ENCODE peak calls at places on chromosomes 3 and 15, in four cellular contexts. V, K, N and L are unnamed samples.

GRCh38 chr3:87298111-87298718 is 21.8 kb upstream of the POU1F1 start:
- DNase-seq in V (no peak), K (no peak), N (no peak), L (no peak)

GRCh38 chr15:49490963-49491362 is 67.9 kb downstream of the FGF7 start:
- DNase-seq in V (no peak), K (no peak), N (no peak), L (no peak)

GRCh38 chr15:57019496-57020160 is 101.2 kb downstream of the TCF12 start:
- DNase-seq in V (peak; percentile 39), K (no peak), N (no peak), L (no peak)

GRCh38 chr3:42532229-42532628 is 29.8 kb downstream of the VIPR1 start:
- DNase-seq in V (no peak), K (no peak), N (no peak), L (no peak)

GRCh38 chr15:25333049-25333448 is 105.8 kb downstream of the UBE3A start:
- DNase-seq in V (no peak), K (no peak), N (no peak), L (no peak)

GRCh38 chr3:94118390-94118789 is 55.5 kb downstream of the NSUN3 start:
- DNase-seq in V (no peak), K (no peak), N (no peak), L (no peak)

GRCh38 chr15:70509282-70510272 is 253.8 kb downstream of the UACA start:
- DNase-seq in V (no peak), K (no peak), N (no peak), L (no peak)

GRCh38 chr3:34248352-34248751 is 449.9 kb downstream of the PDCD6IP start:
- DNase-seq in V (no peak), K (no peak), N (no peak), L (no peak)

GRCh38 chr3:57098418-57099310 is 38.2 kb downstream of the SPATA12 start:
- DNase-seq in V (no peak), K (no peak), N (no peak), L (no peak)

DNA sequence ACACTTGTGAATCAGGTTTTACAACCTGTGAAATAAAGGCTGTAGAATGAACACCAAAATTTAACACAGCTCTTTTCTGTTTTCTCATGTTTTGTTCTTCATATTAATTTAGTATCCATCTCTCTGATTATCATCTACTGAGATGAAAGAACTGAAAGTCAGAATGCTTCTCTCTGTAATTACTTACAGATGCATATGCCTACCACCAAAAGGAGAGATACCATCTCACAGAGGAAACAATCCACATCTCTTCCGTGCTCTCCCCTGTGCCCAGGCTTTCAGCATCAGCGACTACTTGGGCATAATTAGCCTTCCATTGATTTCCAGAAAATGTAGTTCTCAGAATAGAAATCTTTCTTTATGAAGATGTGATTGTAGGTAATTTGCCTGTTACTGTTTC is 741.4 kb downstream of the GRM7 start:
- DNase-seq in V (no peak), K (no peak), N (no peak), L (no peak)
- H3K4me1 ChIP-seq in V (no peaks in the 10 kb centered on the region), K (no peaks in the 10 kb centered on the region), N (no peaks in the 10 kb centered on the region), L (no peaks in the 10 kb centered on the region)

GRCh38 chr15:92118936-92119325 is 265.4 kb downstream of the SLCO3A1 start:
- DNase-seq in V (no peak), K (no peak), N (no peak), L (no peak)

GRCh38 chr15:92120082-92120481 is 266.6 kb downstream of the SLCO3A1 start:
- DNase-seq in V (no peak), K (no peak), N (no peak), L (no peak)

GRCh38 chr15:92122259-92122658 is 268.8 kb downstream of the SLCO3A1 start:
- DNase-seq in V (no peak), K (no peak), N (no peak), L (no peak)

GRCh38 chr15:92118162-92118935 is 264.8 kb downstream of the SLCO3A1 start:
- DNase-seq in V (no peak), K (no peak), N (no peak), L (peak; percentile 22)

GRCh38 chr15:92121047-92121446 is 267.5 kb downstream of the SLCO3A1 start:
- DNase-seq in V (no peak), K (no peak), N (no peak), L (no peak)
- TF ChIP-seq POLR2A in V (no peak), K (no peak), N (no peak), L (no peak)

GRCh38 chr3:177168431-177168830 is 28.9 kb downstream of the TBL1XR1 start:
- DNase-seq in V (no peak), K (no peak), N (no peak), L (no peak)
- H3K36me3 ChIP-seq in V (no peaks in the 10 kb centered on the region), K (no peaks in the 10 kb centered on the region), N (no peaks in the 10 kb centered on the region), L (no peaks in the 10 kb centered on the region)

GRCh38 chr3:107218864-107219269 is 158.4 kb upstream of the CCDC54 start:
- DNase-seq in V (no peak), K (no peak), N (no peak), L (no peak)
- H3K4me1 ChIP-seq in V (peaks cover 20% of the 10 kb centered on the region), K (no peaks in the 10 kb centered on the region), N (peaks cover 8% of the 10 kb centered on the region), L (peaks cover 13% of the 10 kb centered on the region)

GRCh38 chr3:14676881-14677280 is 1.9 kb downstream of the C3orf20 start:
- DNase-seq in V (no peak), K (no peak), N (no peak), L (no peak)

GRCh38 chr3:14680115-14680514 is 5.2 kb downstream of the C3orf20 start:
- DNase-seq in V (no peak), K (no peak), N (no peak), L (no peak)

GRCh38 chr3:14674841-14675240 is at the start of gene C3orf20:
- DNase-seq in V (no peak), K (no peak), N (no peak), L (no peak)

GRCh38 chr3:14680716-14681115 is 5.8 kb downstream of the C3orf20 start:
- DNase-seq in V (no peak), K (no peak), N (no peak), L (peak; percentile 62)

DNA sequence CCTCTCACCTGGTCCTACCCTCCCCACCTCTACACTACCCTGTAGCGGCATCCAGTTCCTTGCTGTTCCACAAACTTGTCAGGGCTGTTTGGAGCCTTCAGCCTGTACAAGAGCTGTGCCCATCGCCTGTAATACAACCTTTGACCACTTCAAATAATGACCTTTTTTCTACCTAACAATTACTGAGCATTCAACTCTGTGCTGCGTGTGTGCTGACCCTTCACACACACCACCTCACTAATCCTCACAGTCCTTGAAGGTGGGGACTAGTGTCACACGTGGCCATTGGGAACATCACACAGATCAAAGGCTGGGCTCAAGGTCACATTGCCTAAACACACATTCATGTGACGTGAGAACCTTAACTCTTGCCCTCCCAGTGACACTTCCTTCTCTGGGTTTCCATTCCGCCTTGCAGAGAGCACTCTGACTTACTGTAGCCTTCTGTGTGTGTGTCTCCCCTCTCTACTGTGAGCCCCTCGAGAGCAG is 3.1 kb downstream of the C3orf20 start:
- DNase-seq in V (no peak), K (no peak), N (no peak), L (peak; percentile 42)
- TF ChIP-seq POLR2A in V (no peak), K (no peak), N (no peak), L (no peak)

GRCh38 chr3:46278816-46279672 is 36.8 kb downstream of the CCR3 start:
- DNase-seq in V (no peak), K (no peak), N (no peak), L (no peak)

GRCh38 chr3:46276497-46277099 is 34.3 kb downstream of the CCR3 start:
- DNase-seq in V (peak; percentile 56), K (peak; percentile 41), N (no peak), L (peak; percentile 69)

GRCh38 chr3:46280105-46280797 is 38.0 kb downstream of the CCR3 start:
- DNase-seq in V (no peak), K (no peak), N (no peak), L (peak; percentile 39)

GRCh38 chr3:46282041-46282440 is 39.8 kb downstream of the CCR3 start:
- DNase-seq in V (no peak), K (no peak), N (no peak), L (no peak)

DNA sequence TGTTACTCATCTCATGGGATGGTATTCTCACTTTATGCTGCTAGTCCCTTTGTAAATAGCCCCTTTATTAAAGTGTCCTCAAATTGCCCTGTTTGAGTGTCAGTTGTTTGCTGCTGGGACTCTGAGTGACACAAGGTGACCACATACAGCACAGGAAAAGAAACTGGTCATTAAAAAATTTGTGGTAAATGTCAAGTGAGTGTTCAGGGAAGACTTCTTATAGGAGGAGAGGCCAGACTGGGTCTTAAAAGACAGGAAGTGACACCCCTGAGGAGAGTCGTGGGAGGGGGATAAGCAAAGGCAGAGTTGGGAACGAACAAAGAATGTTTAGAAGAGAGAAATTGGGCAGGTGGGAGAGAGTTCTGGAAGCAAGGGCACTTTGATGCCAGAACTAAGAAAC is 35.2 kb downstream of the CCR3 start:
- DNase-seq in V (no peak), K (no peak), N (no peak), L (no peak)
- H3K36me3 ChIP-seq in V (no peaks in the 10 kb centered on the region), K (no peaks in the 10 kb centered on the region), N (no peaks in the 10 kb centered on the region), L (no peaks in the 10 kb centered on the region)